ENCODE peak calls at places on chromosomes 6 and 20, in seven cellular contexts. F is colonic mucosa, H is cardiac muscle cell, C is thoracic aorta, O is heart left ventricle, Z is neuronal stem cell, V is tibial nerve. B is an unnamed sample.

GRCh38 chr6:12748815-12749521 is 32.4 kb downstream of the PHACTR1 start:
- DNase-seq in F (no peak), H (no peak), C (no peak), O (no peak), Z (peak; percentile 49), V (no peak), B (no peak)

GRCh38 chr6:90421656-90422055 is 125.0 kb upstream of the BACH2 start:
- DNase-seq in F (no peak), H (no peak), C (no peak), O (no peak), Z (no peak), V (no peak), B (no peak)

GRCh38 chr6:162825597-162825996 is 97.8 kb downstream of the PACRG start:
- DNase-seq in F (no peak), H (no peak), C (no peak), O (no peak), Z (no peak), V (no peak), B (no peak)

GRCh38 chr20:59812286-59813125 is 120.9 kb downstream of the SYCP2 start:
- DNase-seq in F (peak; percentile 6), H (no peak), C (no peak), O (peak; percentile 13), Z (no peak), V (peak; percentile 1), B (no peak)

GRCh38 chr20:54622338-54623280 is 147.2 kb downstream of the DOK5 start:
- DNase-seq in F (no peak), H (no peak), C (no peak), O (no peak), Z (no peak), V (peak; percentile 17), B (no peak)

GRCh38 chr6:118875672-118876071 is 18.3 kb upstream of the ASF1A start:
- DNase-seq in F (no peak), H (no peak), C (no peak), O (no peak), Z (no peak), V (no peak), B (no peak)

GRCh38 chr6:151286192-151286591 is 46.4 kb downstream of the AKAP12 start:
- DNase-seq in F (no peak), H (no peak), C (no peak), O (peak; percentile 24), Z (no peak), V (no peak), B (peak; percentile 18)

GRCh38 chr20:5680227-5680626 is 70.0 kb upstream of the SHLD1 start:
- DNase-seq in F (no peak), H (no peak), C (no peak), O (no peak), Z (no peak), V (no peak), B (no peak)

GRCh38 chr6:79543411-79543810 is 6.2 kb upstream of the LCA5 start:
- DNase-seq in F (no peak), H (no peak), C (no peak), O (no peak), Z (no peak), V (no peak), B (no peak)

DNA sequence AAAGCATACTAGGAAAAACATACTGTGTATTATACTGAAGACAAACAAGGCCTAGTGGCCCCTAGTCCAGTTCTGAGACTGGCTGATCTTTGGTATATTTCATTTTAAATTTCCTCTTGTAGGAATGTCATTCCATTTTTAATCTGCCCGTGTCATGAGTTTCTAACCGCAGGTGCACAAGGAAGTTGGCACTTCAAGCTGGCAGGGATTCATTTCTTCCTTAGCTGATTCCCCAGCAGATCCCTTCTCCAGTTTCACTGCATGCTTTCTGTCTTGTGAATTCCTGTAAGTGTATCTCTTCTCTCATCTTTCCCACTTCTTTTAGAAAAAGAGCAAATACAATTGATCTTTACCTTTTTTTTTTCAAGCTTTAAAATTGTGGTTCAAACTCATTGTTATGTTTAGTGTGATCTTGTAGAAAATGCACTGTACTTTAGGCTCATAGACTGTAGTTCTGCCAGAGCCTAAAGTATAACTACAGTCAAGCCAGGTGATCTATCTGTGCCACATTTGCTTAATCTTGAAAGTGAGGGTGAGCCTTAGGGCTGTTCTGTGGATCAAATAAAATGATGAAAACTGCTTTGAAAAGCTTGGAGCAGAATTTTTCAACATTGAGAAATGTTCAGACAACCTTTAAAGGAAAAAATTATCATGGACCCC is 37.0 kb downstream of the RNF217 start:
- DNase-seq in F (peak; percentile 32), H (peak; percentile 25), C (no peak), O (no peak), Z (no peak), V (no peak), B (no peak)
- H3K27ac ChIP-seq in F (peak overlapping the region; percentile 5), H (peak overlapping the region; percentile 67), C (no peak overlapping the region), O (no peak overlapping the region), Z (no peak overlapping the region), V (no peak overlapping the region), B (no peak overlapping the region)

GRCh38 chr6:56799966-56800365 is 154.9 kb upstream of the BEND6 start:
- DNase-seq in F (no peak), H (no peak), C (no peak), O (no peak), Z (no peak), V (no peak), B (no peak)

GRCh38 chr6:56804996-56805395 is 149.9 kb upstream of the BEND6 start:
- DNase-seq in F (no peak), H (no peak), C (no peak), O (no peak), Z (no peak), V (no peak), B (no peak)

GRCh38 chr6:56803594-56803993 is 151.3 kb upstream of the BEND6 start:
- DNase-seq in F (no peak), H (no peak), C (no peak), O (no peak), Z (peak; percentile 18), V (no peak), B (no peak)

GRCh38 chr6:56806368-56806767 is 148.5 kb upstream of the BEND6 start:
- DNase-seq in F (no peak), H (no peak), C (no peak), O (no peak), Z (peak; percentile 23), V (no peak), B (no peak)

GRCh38 chr6:56802570-56802969 is 152.3 kb upstream of the BEND6 start:
- DNase-seq in F (peak; percentile 22), H (no peak), C (no peak), O (no peak), Z (no peak), V (no peak), B (no peak)
- H3K27ac ChIP-seq in F (no peak overlapping the region), H (no peak overlapping the region), C (no peak overlapping the region), O (no peak overlapping the region), Z (no peak overlapping the region), V (peak overlapping the region; percentile 68), B (no peak overlapping the region)

GRCh38 chr20:58692579-58693225 is at the start of gene NPEPL1:
- DNase-seq in F (peak; percentile 65), H (peak; percentile 83), C (no peak), O (peak; percentile 78), Z (peak; percentile 54), V (no peak), B (peak; percentile 79)

GRCh38 chr20:58691405-58691772 is 1.2 kb upstream of the NPEPL1 start:
- DNase-seq in F (no peak), H (no peak), C (no peak), O (no peak), Z (no peak), V (no peak), B (no peak)

GRCh38 chr20:58690351-58690750 is 2.2 kb upstream of the NPEPL1 start:
- DNase-seq in F (no peak), H (no peak), C (no peak), O (no peak), Z (no peak), V (no peak), B (no peak)

GRCh38 chr20:58691773-58692578 is 624 bp upstream of the NPEPL1 start:
- DNase-seq in F (peak; percentile 34), H (no peak), C (no peak), O (peak; percentile 56), Z (no peak), V (peak; percentile 56), B (peak; percentile 56)

DNA sequence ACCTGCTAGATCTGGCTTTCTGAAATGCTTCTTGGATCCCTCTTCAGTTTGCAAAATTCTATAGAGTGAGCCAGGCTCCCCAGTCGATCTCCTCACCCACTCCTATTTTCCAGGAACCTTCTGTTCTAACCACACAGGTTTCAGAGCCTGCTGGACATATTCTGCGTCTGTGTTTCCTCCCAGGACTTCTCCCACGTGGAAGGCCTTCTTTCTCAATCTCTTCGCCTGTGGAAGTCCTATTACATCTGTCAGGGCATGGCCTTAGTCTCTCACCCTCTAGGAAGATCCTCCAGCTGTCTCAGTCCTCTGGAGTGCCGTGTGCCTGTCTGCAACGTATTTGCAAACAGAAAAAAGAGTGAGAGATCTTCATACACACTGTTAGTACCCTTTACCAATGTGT is 1.7 kb upstream of the NPEPL1 start:
- DNase-seq in F (no peak), H (no peak), C (no peak), O (no peak), Z (no peak), V (peak; percentile 56), B (no peak)
- H3K27ac ChIP-seq in F (no peak overlapping the region), H (peak overlapping the region; percentile 60), C (peak overlapping the region; percentile 88), O (peak overlapping the region; percentile 93), Z (no peak overlapping the region), V (peak overlapping the region; percentile 95), B (peak overlapping the region; percentile 97)

GRCh38 chr20:36852187-36852586 is 23.8 kb upstream of the TLDC2 start:
- DNase-seq in F (no peak), H (no peak), C (no peak), O (no peak), Z (no peak), V (no peak), B (peak; percentile 64)

GRCh38 chr20:36850759-36851158 is 25.2 kb upstream of the TLDC2 start:
- DNase-seq in F (no peak), H (no peak), C (no peak), O (no peak), Z (no peak), V (no peak), B (no peak)

GRCh38 chr20:36848677-36849076 is 27.3 kb upstream of the TLDC2 start:
- DNase-seq in F (no peak), H (no peak), C (no peak), O (no peak), Z (no peak), V (no peak), B (no peak)

GRCh38 chr20:36849333-36850065 is 26.4 kb upstream of the TLDC2 start:
- DNase-seq in F (no peak), H (no peak), C (no peak), O (no peak), Z (no peak), V (no peak), B (no peak)

DNA sequence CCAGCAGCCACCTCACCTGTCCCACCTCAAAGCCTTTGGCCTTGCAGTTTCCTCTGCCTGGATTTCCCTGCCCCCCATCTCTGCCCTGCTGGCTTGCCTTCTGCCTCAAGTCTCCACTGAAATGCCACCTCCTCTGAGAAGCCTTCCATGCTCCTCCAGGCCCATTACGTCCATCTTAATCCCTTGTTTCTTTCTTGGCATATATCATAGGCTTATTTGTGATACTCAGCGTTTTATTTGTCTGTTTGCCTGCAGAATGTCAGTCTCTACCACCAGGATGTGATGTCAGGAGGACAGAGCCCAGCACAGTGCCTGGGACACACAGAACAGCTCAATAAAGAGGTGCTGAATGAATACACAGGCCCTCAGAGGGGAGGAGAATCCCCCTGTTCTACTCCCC is 24.4 kb upstream of the TLDC2 start:
- DNase-seq in F (no peak), H (no peak), C (no peak), O (no peak), Z (no peak), V (no peak), B (no peak)
- H3K27ac ChIP-seq in F (peak overlapping the region; percentile 56), H (no peak overlapping the region), C (peak overlapping the region; percentile 82), O (peak overlapping the region; percentile 71), Z (no peak overlapping the region), V (peak overlapping the region; percentile 89), B (peak overlapping the region; percentile 91)